ENCODE peak calls at places on chromosomes 5 and 9, in six cellular contexts. X is HCT116, G is PC-3, D is DND-41, S is K562, C is SK-N-SH. W is an unnamed sample.
A peak's percentile ranks its signal among the peaks of the same experiment; 100 is the strongest.

GRCh38 chr9:88583901-88584596 is 49.1 kb downstream of the NXNL2 start:
- DNase-seq in X (no peak), G (peak; percentile 54), D (no peak), S (no peak), C (no peak), W (peak; percentile 5)

GRCh38 chr9:88540364-88540763 is 5.4 kb downstream of the NXNL2 start:
- DNase-seq in X (no peak), G (no peak), D (no peak), S (no peak), C (no peak), W (no peak)

GRCh38 chr5:87433945-87434344 is 21.2 kb upstream of the CCNH start:
- DNase-seq in X (no peak), G (no peak), D (no peak), S (no peak), C (no peak), W (no peak)

GRCh38 chr9:108467653-108468324 is 388.0 kb downstream of the ACTL7B start:
- DNase-seq in X (no peak), G (peak; percentile 67), D (no peak), S (no peak), C (no peak), W (no peak)

GRCh38 chr9:126546036-126546435 is 67.7 kb upstream of the LMX1B start:
- DNase-seq in X (no peak), G (no peak), D (no peak), S (no peak), C (no peak), W (no peak)

GRCh38 chr9:99092643-99093491 is 12.0 kb upstream of the TGFBR1 start:
- DNase-seq in X (no peak), G (no peak), D (peak; percentile 83), S (peak; percentile 77), C (no peak), W (no peak)

GRCh38 chr5:133049726-133050048 is 2.1 kb upstream of the HSPA4 start:
- DNase-seq in X (no peak), G (peak; percentile 56), D (no peak), S (peak; percentile 35), C (peak; percentile 63), W (no peak)

GRCh38 chr5:178272591-178272990 is 40.0 kb upstream of the PHYKPL start:
- DNase-seq in X (no peak), G (no peak), D (no peak), S (no peak), C (no peak), W (no peak)

GRCh38 chr9:136004219-136004618 is 43.0 kb upstream of the UBAC1 start:
- DNase-seq in X (no peak), G (no peak), D (no peak), S (no peak), C (no peak), W (no peak)

GRCh38 chr5:1413611-1414241 is 31.5 kb downstream of the SLC6A3 start:
- DNase-seq in X (no peak), G (no peak), D (no peak), S (no peak), C (no peak), W (no peak)

GRCh38 chr5:139619861-139620260 is 28.3 kb upstream of the CXXC5 start:
- DNase-seq in X (no peak), G (no peak), D (no peak), S (no peak), C (no peak), W (no peak)

GRCh38 chr9:108521063-108521462 is 334.7 kb downstream of the ACTL7B start:
- DNase-seq in X (no peak), G (peak; percentile 51), D (no peak), S (no peak), C (no peak), W (no peak)

GRCh38 chr5:174501461-174502069 is 222.8 kb upstream of the MSX2 start:
- DNase-seq in X (no peak), G (peak; percentile 13), D (no peak), S (no peak), C (no peak), W (no peak)

GRCh38 chr5:176172246-176172645 is 66.0 kb upstream of the SIMC1 start:
- DNase-seq in X (no peak), G (no peak), D (no peak), S (no peak), C (no peak), W (no peak)

GRCh38 chr5:127290019-127290945 is at the start of gene MEGF10:
- DNase-seq in X (no peak), G (peak; percentile 46), D (no peak), S (peak; percentile 54), C (peak; percentile 83), W (no peak)

GRCh38 chr9:105257767-105258166 is 13.3 kb downstream of the SLC44A1 start:
- DNase-seq in X (no peak), G (no peak), D (no peak), S (no peak), C (no peak), W (peak; percentile 20)

GRCh38 chr9:131624636-131625241 is 79.4 kb downstream of the PRRT1B start:
- DNase-seq in X (no peak), G (no peak), D (no peak), S (no peak), C (peak; percentile 52), W (no peak)

GRCh38 chr5:69444127-69444754 is 29.3 kb downstream of the MARVELD2 start:
- DNase-seq in X (no peak), G (no peak), D (no peak), S (no peak), C (no peak), W (no peak)

GRCh38 chr5:124310453-124310852 is 436.0 kb downstream of the ZNF608 start:
- DNase-seq in X (no peak), G (no peak), D (no peak), S (no peak), C (no peak), W (no peak)

GRCh38 chr9:125659954-125660353 is 47.1 kb downstream of the MAPKAP1 start:
- DNase-seq in X (no peak), G (peak; percentile 1), D (no peak), S (no peak), C (no peak), W (no peak)

GRCh38 chr9:133634024-133634691 is 2.0 kb upstream of the DBH start:
- DNase-seq in X (no peak), G (no peak), D (peak; percentile 55), S (no peak), C (no peak), W (no peak)

GRCh38 chr5:128536229-128536860 is 1.7 kb downstream of the FBN2 start:
- DNase-seq in X (no peak), G (no peak), D (no peak), S (no peak), C (no peak), W (no peak)

GRCh38 chr9:89604463-89605180 is at the start of gene GADD45G:
- DNase-seq in X (no peak), G (peak; percentile 32), D (peak; percentile 91), S (peak; percentile 69), C (peak; percentile 92), W (no peak)

GRCh38 chr9:98709968-98710965 is 1.5 kb upstream of the GABBR2 start:
- DNase-seq in X (no peak), G (peak; percentile 40), D (peak; percentile 9), S (no peak), C (no peak), W (no peak)

GRCh38 chr9:20495133-20495532 is 127.2 kb downstream of the MLLT3 start:
- DNase-seq in X (no peak), G (no peak), D (no peak), S (no peak), C (no peak), W (no peak)

GRCh38 chr5:146447734-146448380 is 724 bp downstream of the TCERG1 start:
- DNase-seq in X (no peak), G (peak; percentile 67), D (peak; percentile 57), S (peak; percentile 53), C (no peak), W (peak; percentile 71)

GRCh38 chr9:97555164-97555563 is 53.7 kb downstream of the TMOD1 start:
- DNase-seq in X (no peak), G (no peak), D (no peak), S (no peak), C (no peak), W (no peak)

GRCh38 chr9:20242767-20243166 is 379.5 kb downstream of the MLLT3 start:
- DNase-seq in X (no peak), G (no peak), D (peak; percentile 80), S (no peak), C (no peak), W (peak; percentile 84)

GRCh38 chr9:38689678-38690077 is 30.3 kb downstream of the FAM240B start:
- DNase-seq in X (no peak), G (no peak), D (no peak), S (no peak), C (peak; percentile 78), W (no peak)

GRCh38 chr5:40406426-40407211 is 273.1 kb upstream of the PTGER4 start:
- DNase-seq in X (no peak), G (no peak), D (no peak), S (no peak), C (no peak), W (peak; percentile 2)

GRCh38 chr9:76218868-76219462 is 175.3 kb downstream of the RFK start:
- DNase-seq in X (no peak), G (no peak), D (no peak), S (no peak), C (no peak), W (no peak)

GRCh38 chr9:15182003-15182695 is 124.9 kb downstream of the TTC39B start:
- DNase-seq in X (no peak), G (no peak), D (no peak), S (no peak), C (peak; percentile 33), W (no peak)

GRCh38 chr9:124467410-124468060 is 17.3 kb downstream of the ADGRD2 start:
- DNase-seq in X (no peak), G (no peak), D (no peak), S (no peak), C (no peak), W (no peak)

GRCh38 chr5:172479034-172479783 is 24.9 kb upstream of the SH3PXD2B start:
- DNase-seq in X (peak; percentile 81), G (peak; percentile 92), D (peak; percentile 70), S (peak; percentile 84), C (peak; percentile 88), W (peak; percentile 75)
- H2AFZ ChIP-seq in X (no peak overlapping the region), G (peak overlapping the region; percentile 9), D (no peak overlapping the region), S (no peak overlapping the region), C (no peak overlapping the region), W (no peak overlapping the region)

DNA sequence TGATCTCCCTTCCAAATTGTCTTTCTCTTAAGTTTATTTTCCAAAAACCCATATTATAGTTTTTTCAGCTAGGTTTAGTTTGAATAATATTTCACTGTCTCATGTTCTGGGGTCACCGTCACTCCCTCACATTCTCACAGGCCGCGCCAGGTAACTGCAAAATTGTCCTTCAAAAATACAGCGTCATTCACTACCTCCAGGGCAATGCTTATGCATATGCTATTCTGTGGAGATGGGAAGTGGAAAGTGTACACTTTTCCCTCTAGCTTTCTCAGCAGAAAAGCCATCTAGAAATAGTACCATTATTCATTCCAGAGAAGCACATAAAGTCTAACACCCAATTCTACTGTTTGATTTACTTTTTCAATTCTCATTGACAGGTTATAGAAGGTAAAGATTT is 919 bp downstream of the NUDT12 start:
- DNase-seq in X (no peak), G (peak; percentile 19), D (no peak), S (peak; percentile 38), C (no peak), W (no peak)
- H3K4me2 ChIP-seq in X (peak overlapping the region; percentile 75), G (peak overlapping the region; percentile 82), D (no peak overlapping the region), S (peak overlapping the region; percentile 86), C (peak overlapping the region; percentile 77), W (no peak overlapping the region)

GRCh38 chr5:45737153-45737552 is 41.0 kb upstream of the HCN1 start:
- DNase-seq in X (no peak), G (peak; percentile 12), D (no peak), S (no peak), C (no peak), W (no peak)
- H3K9me3 ChIP-seq in X (no peaks in the 10 kb centered on the region), G (peaks cover 9% of the 10 kb centered on the region), D (no peaks in the 10 kb centered on the region), S (no peaks in the 10 kb centered on the region), C (no peaks in the 10 kb centered on the region), W (no peaks in the 10 kb centered on the region)

GRCh38 chr5:141512390-141513020 is 23.6 kb downstream of the PCDHGC5 start:
- DNase-seq in X (peak; percentile 32), G (peak; percentile 55), D (peak; percentile 56), S (peak; percentile 86), C (peak; percentile 69), W (peak; percentile 90)
- H2AFZ ChIP-seq in X (no peak overlapping the region), G (no peak overlapping the region), D (no peak overlapping the region), S (no peak overlapping the region), C (no peak overlapping the region), W (peak overlapping the region; percentile 31)

W was measured in OCI-LY7.